ENCODE peak calls at places on chromosomes 1 and 21, in eight cellular contexts. I is IMR-90, G is body of pancreas, H is transverse colon, X is H54, M is heart left ventricle, V is tibial nerve, O is lower leg skin. A is an unnamed sample.

GRCh38 chr1:150516616-150517015 is 1.1 kb downstream of the FALEC start:
- DNase-seq in I (no peak), G (no peak), H (no peak), X (no peak), M (no peak), V (no peak), O (no peak), A (no peak)

GRCh38 chr1:58183286-58183685 is 363.2 kb downstream of the OMA1 start:
- DNase-seq in I (no peak), G (no peak), H (no peak), X (no peak), M (no peak), V (no peak), O (no peak), A (no peak)

GRCh38 chr1:225434041-225434440 is 6.2 kb upstream of the LBR start:
- DNase-seq in I (no peak), G (no peak), H (no peak), X (no peak), M (no peak), V (no peak), O (no peak), A (no peak)

GRCh38 chr1:195054217-195054687 is 1554.0 kb downstream of the KCNT2 start:
- DNase-seq in I (no peak), G (no peak), H (no peak), X (no peak), M (peak), V (no peak), O (peak), A (no peak)

GRCh38 chr1:209248649-209249279 is 334.8 kb upstream of the CAMK1G start:
- DNase-seq in I (peak), G (peak), H (peak), X (peak), M (no peak), V (peak), O (no peak), A (peak)

GRCh38 chr1:77899647-77900320 is 11.4 kb downstream of the NEXN start:
- DNase-seq in I (peak), G (no peak), H (no peak), X (no peak), M (no peak), V (no peak), O (no peak), A (no peak)

GRCh38 chr1:237873487-237873927 is 17.2 kb downstream of the ZP4 start:
- DNase-seq in I (peak), G (no peak), H (no peak), X (peak), M (no peak), V (no peak), O (no peak), A (no peak)

GRCh38 chr1:16716691-16717173 is 23.6 kb upstream of the RNU1-4 start:
- DNase-seq in I (no peak), G (peak), H (no peak), X (no peak), M (no peak), V (no peak), O (peak), A (no peak)

GRCh38 chr1:208101661-208102431 is 142.3 kb downstream of the PLXNA2 start:
- DNase-seq in I (peak), G (peak), H (peak), X (no peak), M (peak), V (peak), O (no peak), A (peak)

GRCh38 chr21:43597052-43597451 is 62.2 kb downstream of the HSF2BP start:
- DNase-seq in I (peak), G (no peak), H (no peak), X (peak), M (no peak), V (no peak), O (no peak), A (no peak)

GRCh38 chr1:19664453-19665043 is at the start of gene HTR6:
- DNase-seq in I (no peak), G (no peak), H (no peak), X (no peak), M (no peak), V (no peak), O (no peak), A (no peak)

GRCh38 chr1:21594935-21595897 is 73.9 kb downstream of the RAP1GAP start:
- DNase-seq in I (peak), G (peak), H (peak), X (peak), M (peak), V (peak), O (no peak), A (no peak)

GRCh38 chr1:11735531-11735853 is 444 bp upstream of the AGTRAP start:
- DNase-seq in I (no peak), G (no peak), H (no peak), X (no peak), M (no peak), V (no peak), O (no peak), A (no peak)

GRCh38 chr1:11735854-11736745 is at the start of gene AGTRAP:
- DNase-seq in I (peak), G (peak), H (peak), X (peak), M (peak), V (peak), O (peak), A (peak)

GRCh38 chr1:11738096-11738495 is 2.2 kb downstream of the AGTRAP start:
- DNase-seq in I (no peak), G (no peak), H (no peak), X (no peak), M (no peak), V (no peak), O (no peak), A (no peak)

GRCh38 chr1:11738783-11739182 is 2.8 kb downstream of the AGTRAP start:
- DNase-seq in I (no peak), G (no peak), H (no peak), X (no peak), M (no peak), V (no peak), O (no peak), A (no peak)

DNA sequence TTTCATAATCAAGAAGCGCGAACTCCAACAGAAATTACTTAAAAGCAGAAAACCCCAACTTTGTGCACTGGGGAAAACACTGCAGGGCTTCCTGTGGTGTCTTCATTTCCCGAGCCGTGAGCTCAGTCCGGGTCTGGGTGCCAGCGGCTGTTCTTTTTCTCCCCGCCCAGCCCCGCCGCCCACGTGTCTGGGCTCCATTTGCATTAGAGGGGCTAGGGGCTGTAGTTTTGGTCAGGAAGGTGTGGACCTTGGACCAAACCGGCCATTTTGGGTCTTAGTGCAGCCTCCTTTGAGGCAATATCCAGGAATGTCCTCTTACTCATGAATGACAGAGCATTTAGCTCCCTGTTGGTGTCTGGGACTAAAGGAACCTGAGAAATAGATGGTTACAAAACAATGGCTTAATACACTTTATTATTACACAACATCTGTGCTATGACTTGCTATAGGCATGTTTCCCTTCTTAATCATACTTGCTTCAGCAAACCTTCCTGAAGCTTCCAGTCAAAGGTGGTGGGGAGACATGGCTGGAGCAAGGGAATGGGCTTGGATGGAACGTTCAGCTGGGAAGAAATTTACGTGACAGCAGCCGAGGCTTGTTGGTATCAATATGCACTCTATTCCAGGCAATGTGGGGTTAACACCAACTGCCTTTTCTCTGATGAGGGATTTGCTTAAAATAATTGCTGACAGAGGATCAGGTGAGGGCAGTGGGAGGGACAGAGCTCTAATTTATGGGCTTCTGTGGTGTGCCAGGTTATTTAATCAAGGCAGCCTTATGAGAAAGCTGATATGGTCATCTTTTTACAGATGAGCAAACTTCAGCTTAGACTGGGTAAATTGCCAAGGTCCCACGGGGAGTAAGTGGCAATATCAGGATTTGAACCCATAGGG is 1.1 kb downstream of the AGTRAP start:
- DNase-seq in I (peak), G (peak), H (peak), X (peak), M (no peak), V (peak), O (peak), A (peak)
- TF ChIP-seq POLR2A in I (no peak), G (peak), H (no peak), X (no peak), M (no peak), V (no peak), O (no peak), A (no peak)

DNA sequence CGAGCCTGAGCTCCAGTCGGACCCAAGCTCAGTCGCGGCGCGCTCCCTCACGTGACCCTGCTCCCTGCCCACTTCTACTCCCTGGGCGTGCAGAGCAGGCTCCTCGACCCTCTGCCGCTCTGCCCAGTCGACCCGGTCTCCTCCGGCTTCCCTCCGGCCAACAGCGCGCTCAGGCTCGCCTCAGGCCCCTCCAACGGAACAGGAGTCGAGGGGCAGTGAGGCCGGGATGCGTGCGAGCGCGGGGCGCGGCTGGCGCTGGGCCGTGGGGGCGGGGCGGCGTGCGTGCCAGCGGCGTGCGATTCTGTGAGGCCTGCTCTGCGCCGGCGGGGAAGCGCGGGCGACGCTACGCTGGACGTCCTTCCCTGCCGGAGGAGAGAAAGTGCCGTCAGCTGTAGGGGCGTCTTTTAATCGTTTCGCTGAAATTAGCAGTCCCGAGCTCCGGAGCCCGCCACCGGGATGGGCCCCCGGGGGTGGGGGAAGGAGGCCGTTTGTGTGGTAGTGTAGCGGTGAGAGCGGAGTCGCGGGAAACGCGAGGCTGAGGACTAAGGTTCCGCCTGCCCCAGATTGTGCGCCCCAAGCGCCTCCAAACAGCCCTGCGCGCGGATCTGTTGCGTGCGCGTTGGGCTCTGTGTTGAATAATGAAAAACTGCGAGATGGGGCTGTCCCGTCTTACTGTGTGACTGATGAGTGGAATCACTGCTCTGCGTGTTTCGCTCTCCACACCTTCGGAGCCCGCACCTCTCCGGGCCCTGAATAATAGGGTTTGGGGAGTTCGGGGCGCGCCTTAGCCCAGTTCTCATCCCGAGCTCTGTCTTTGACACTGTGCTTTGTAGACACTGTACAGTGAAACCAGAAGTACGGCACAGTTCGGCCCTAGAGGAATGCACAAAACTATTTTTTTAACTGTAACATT is at the start of gene ACBD6:
- DNase-seq in I (peak), G (peak), H (peak), X (peak), M (peak), V (peak), O (peak), A (peak)
- TF ChIP-seq POLR2A in I (peak), G (peak), H (peak), X (peak), M (peak), V (peak), O (no peak), A (peak)

GRCh38 chr1:111599781-111600180 is 19.8 kb upstream of the RAP1A start:
- DNase-seq in I (no peak), G (no peak), H (no peak), X (no peak), M (no peak), V (no peak), O (no peak), A (no peak)

GRCh38 chr1:111602974-111603373 is 16.6 kb upstream of the RAP1A start:
- DNase-seq in I (no peak), G (no peak), H (no peak), X (no peak), M (no peak), V (no peak), O (no peak), A (no peak)

GRCh38 chr1:111600295-111600694 is 19.3 kb upstream of the RAP1A start:
- DNase-seq in I (no peak), G (no peak), H (no peak), X (no peak), M (no peak), V (no peak), O (no peak), A (no peak)

GRCh38 chr1:111602302-111602701 is 17.3 kb upstream of the RAP1A start:
- DNase-seq in I (no peak), G (no peak), H (no peak), X (no peak), M (no peak), V (no peak), O (no peak), A (no peak)

GRCh38 chr1:111600886-111601386 is 18.7 kb upstream of the RAP1A start:
- DNase-seq in I (peak), G (no peak), H (no peak), X (no peak), M (no peak), V (no peak), O (no peak), A (no peak)
- TF ChIP-seq POLR2A in I (no peak), G (no peak), H (no peak), X (no peak), M (no peak), V (no peak), O (no peak), A (no peak)

GRCh38 chr21:15947707-15948106 is 217.9 kb downstream of the USP25 start:
- DNase-seq in I (no peak), G (no peak), H (no peak), X (no peak), M (no peak), V (no peak), O (no peak), A (no peak)
- TF ChIP-seq POLR2A in I (no peak), G (no peak), H (no peak), X (no peak), M (no peak), V (no peak), O (no peak), A (no peak)

GRCh38 chr1:156144747-156145146 is 8.6 kb upstream of the SEMA4A start:
- DNase-seq in I (no peak), G (no peak), H (no peak), X (no peak), M (no peak), V (no peak), O (no peak), A (no peak)
- TF ChIP-seq POLR2A in I (no peak), G (no peak), H (no peak), X (no peak), M (no peak), V (no peak), O (no peak), A (no peak)

DNA sequence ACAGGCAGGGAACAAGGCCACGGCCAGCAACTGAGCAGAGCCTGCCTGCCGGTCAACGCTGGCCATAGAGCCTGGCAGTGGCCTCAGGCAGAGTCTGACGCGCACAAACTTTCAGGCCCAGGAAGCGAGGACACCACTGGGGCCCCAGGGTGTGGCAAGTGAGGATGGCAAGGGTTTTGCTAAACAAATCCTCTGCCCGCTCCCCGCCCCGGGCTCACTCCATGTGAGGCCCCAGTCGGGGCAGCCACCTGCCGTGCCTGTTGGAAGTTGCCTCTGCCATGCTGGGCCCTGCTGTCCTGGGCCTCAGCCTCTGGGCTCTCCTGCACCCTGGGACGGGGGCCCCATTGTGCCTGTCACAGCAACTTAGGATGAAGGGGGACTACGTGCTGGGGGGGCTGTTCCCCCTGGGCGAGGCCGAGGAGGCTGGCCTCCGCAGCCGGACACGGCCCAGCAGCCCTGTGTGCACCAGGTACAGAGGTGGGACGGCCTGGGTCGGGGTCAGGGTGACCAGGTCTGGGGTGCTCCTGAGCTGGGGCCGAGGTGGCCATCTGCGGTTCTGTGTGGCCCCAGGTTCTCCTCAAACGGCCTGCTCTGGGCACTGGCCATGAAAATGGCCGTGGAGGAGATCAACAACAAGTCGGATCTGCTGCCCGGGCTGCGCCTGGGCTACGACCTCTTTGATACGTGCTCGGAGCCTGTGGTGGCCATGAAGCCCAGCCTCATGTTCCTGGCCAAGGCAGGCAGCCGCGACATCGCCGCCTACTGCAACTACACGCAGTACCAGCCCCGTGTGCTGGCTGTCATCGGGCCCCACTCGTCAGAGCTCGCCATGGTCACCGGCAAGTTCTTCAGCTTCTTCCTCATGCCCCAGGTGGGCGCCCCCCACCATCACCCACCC is at the start of gene TAS1R3:
- DNase-seq in I (no peak), G (no peak), H (peak), X (no peak), M (no peak), V (no peak), O (no peak), A (no peak)
- TF ChIP-seq POLR2A in I (no peak), G (no peak), H (no peak), X (no peak), M (no peak), V (no peak), O (no peak), A (no peak)

GRCh38 chr1:116335847-116336246 is 37.2 kb upstream of the ATP1A1 start:
- DNase-seq in I (no peak), G (no peak), H (peak), X (no peak), M (no peak), V (no peak), O (no peak), A (no peak)
- TF ChIP-seq POLR2A in I (no peak), G (no peak), H (peak), X (no peak), M (no peak), V (no peak), O (no peak), A (no peak)

GRCh38 chr1:148388260-148389026 is 94.7 kb downstream of the PPIAL4G start:
- DNase-seq in I (peak), G (peak), H (peak), X (peak), M (peak), V (peak), O (peak), A (peak)
- TF ChIP-seq POLR2A in I (peak), G (peak), H (peak), X (peak), M (peak), V (peak), O (no peak), A (peak)